ENCODE peak calls at places on chromosomes 1 and 21, in five cellular contexts. One of them, this sample, is unnamed.

GRCh38 chr1:116574581-116575291 is 3.9 kb upstream of the CD58 start:
- DNase-seq in CD8-positive, alpha-beta memory T cell: peak; percentile 27
- DNase-seq in putamen: peak; percentile 75
- DNase-seq in MCF 10A: peak; percentile 73
- DNase-seq in endothelial cell: peak; percentile 61
- DNase-seq in this sample: peak; percentile 13

GRCh38 chr1:220775238-220775853 is 11.4 kb upstream of the MTARC1 start:
- DNase-seq in putamen: peak; percentile 11
- DNase-seq in CD8-positive, alpha-beta memory T cell: no peak
- DNase-seq in MCF 10A: peak; percentile 69
- DNase-seq in endothelial cell: peak; percentile 67
- DNase-seq in this sample: no peak

GRCh38 chr1:230459463-230459862 is 33.3 kb upstream of the PGBD5 start:
- DNase-seq in endothelial cell: no peak
- DNase-seq in putamen: no peak
- DNase-seq in CD8-positive, alpha-beta memory T cell: no peak
- DNase-seq in MCF 10A: peak; percentile 100
- DNase-seq in this sample: no peak

GRCh38 chr1:182091083-182091482 is 29.6 kb upstream of the ZNF648 start:
- DNase-seq in endothelial cell: no peak
- DNase-seq in MCF 10A: no peak
- DNase-seq in putamen: no peak
- DNase-seq in CD8-positive, alpha-beta memory T cell: no peak
- DNase-seq in this sample: no peak

GRCh38 chr21:45286671-45287437 is 841 bp downstream of the POFUT2 start:
- DNase-seq in putamen: no peak
- DNase-seq in endothelial cell: peak; percentile 69
- DNase-seq in CD8-positive, alpha-beta memory T cell: no peak
- DNase-seq in MCF 10A: no peak
- DNase-seq in this sample: no peak

GRCh38 chr1:164188507-164188906 is 370.5 kb upstream of the PBX1 start:
- DNase-seq in MCF 10A: no peak
- DNase-seq in endothelial cell: no peak
- DNase-seq in putamen: no peak
- DNase-seq in CD8-positive, alpha-beta memory T cell: no peak
- DNase-seq in this sample: no peak

GRCh38 chr1:38430949-38431348 is 384.4 kb upstream of the POU3F1 start:
- DNase-seq in endothelial cell: no peak
- DNase-seq in putamen: no peak
- DNase-seq in MCF 10A: no peak
- DNase-seq in CD8-positive, alpha-beta memory T cell: no peak
- DNase-seq in this sample: no peak

GRCh38 chr1:116038679-116039078 is 62.4 kb downstream of the SLC22A15 start:
- DNase-seq in MCF 10A: no peak
- DNase-seq in putamen: no peak
- DNase-seq in endothelial cell: no peak
- DNase-seq in CD8-positive, alpha-beta memory T cell: no peak
- DNase-seq in this sample: no peak

GRCh38 chr21:42403611-42404231 is at the start of gene UBASH3A:
- DNase-seq in MCF 10A: no peak
- DNase-seq in endothelial cell: no peak
- DNase-seq in putamen: no peak
- DNase-seq in CD8-positive, alpha-beta memory T cell: peak; percentile 24
- DNase-seq in this sample: peak; percentile 16

GRCh38 chr1:62038594-62039284 is 155.9 kb upstream of the L1TD1 start:
- DNase-seq in putamen: no peak
- DNase-seq in CD8-positive, alpha-beta memory T cell: no peak
- DNase-seq in endothelial cell: no peak
- DNase-seq in MCF 10A: no peak
- DNase-seq in this sample: no peak

This sample was measured in effector CD8-positive, alpha-beta T cell.